ENCODE peak calls at places on chromosome 14, in five cellular contexts. W is NAMALWA, H is H4, R is glutamatergic neuron, S is COR-L47. Z is an unnamed sample.

GRCh38 chr14:64628940-64629403 is 75.3 kb upstream of the PLEKHG3 start:
- DNase-seq in W (no peak), H (peak; percentile 27), R (no peak), S (no peak), Z (peak; percentile 64)

GRCh38 chr14:29603721-29604120 is 323.9 kb downstream of the PRKD1 start:
- DNase-seq in W (no peak), H (no peak), R (no peak), S (no peak), Z (no peak)

GRCh38 chr14:104634886-104635570 is 30.5 kb upstream of the TMEM179 start:
- DNase-seq in W (no peak), H (no peak), R (no peak), S (peak; percentile 16), Z (no peak)

GRCh38 chr14:53432378-53432802 is 279.3 kb upstream of the DDHD1 start:
- DNase-seq in W (peak; percentile 40), H (peak; percentile 58), R (peak; percentile 40), S (no peak), Z (peak; percentile 82)

GRCh38 chr14:96373538-96373937 is 10.2 kb downstream of the GSKIP start:
- DNase-seq in W (no peak), H (no peak), R (no peak), S (no peak), Z (no peak)

GRCh38 chr14:32726516-32726915 is 212.2 kb upstream of the NPAS3 start:
- DNase-seq in W (no peak), H (no peak), R (no peak), S (no peak), Z (no peak)

GRCh38 chr14:29587761-29588160 is 339.9 kb downstream of the PRKD1 start:
- DNase-seq in W (no peak), H (no peak), R (no peak), S (no peak), Z (no peak)

GRCh38 chr14:53912121-53912520 is 44.5 kb downstream of the BMP4 start:
- DNase-seq in W (no peak), H (no peak), R (no peak), S (no peak), Z (no peak)

GRCh38 chr14:63542231-63542999 is 762 bp downstream of the PPP2R5E start:
- DNase-seq in W (peak; percentile 5), H (no peak), R (peak; percentile 53), S (peak; percentile 10), Z (no peak)

GRCh38 chr14:53696217-53696965 is 260.2 kb downstream of the BMP4 start:
- DNase-seq in W (no peak), H (no peak), R (no peak), S (no peak), Z (no peak)

GRCh38 chr14:63875311-63875710 is 22.5 kb downstream of the SYNE2 start:
- DNase-seq in W (no peak), H (peak; percentile 21), R (no peak), S (no peak), Z (no peak)

GRCh38 chr14:58298477-58298879 is at the start of gene ARID4A:
- DNase-seq in W (no peak), H (no peak), R (peak; percentile 74), S (no peak), Z (peak; percentile 96)

GRCh38 chr14:36580856-36581831 is 1.3 kb downstream of the NKX2-8 start:
- DNase-seq in W (no peak), H (no peak), R (peak; percentile 55), S (peak; percentile 65), Z (peak; percentile 87)

Z was measured in endodermal cell.